ENCODE peak calls at places on chromosomes 2 and 18, in ten cellular contexts. W, C, P, J, N, D, V, Q, M and A are unnamed samples.

GRCh38 chr18:47118986-47119385 is 31.3 kb downstream of the HDHD2 start:
- DNase-seq in V (no peak), Q (peak; percentile 72), N (no peak), D (no peak), W (no peak), P (no peak), J (no peak), C (no peak), M (no peak), A (no peak)

GRCh38 chr2:239934571-239935171 is 90.5 kb downstream of the NDUFA10 start:
- DNase-seq in N (no peak), C (peak; percentile 69), Q (peak; percentile 41), M (peak; percentile 50), D (peak; percentile 82), J (peak; percentile 53), W (peak; percentile 50), P (peak; percentile 90), V (peak; percentile 34), A (peak; percentile 39)

GRCh38 chr2:17319090-17319489 is 199.2 kb downstream of the RAD51AP2 start:
- DNase-seq in P (no peak), M (no peak), J (no peak), N (no peak), W (no peak), C (no peak), V (no peak), D (no peak), Q (no peak), A (no peak)

GRCh38 chr2:180657054-180657453 is 323.4 kb upstream of the UBE2E3 start:
- DNase-seq in C (no peak), N (no peak), Q (peak; percentile 11), M (no peak), J (no peak), V (no peak), P (no peak), W (peak; percentile 42), D (no peak), A (peak; percentile 85)

GRCh38 chr2:19865151-19865550 is 36.6 kb downstream of the TTC32 start:
- DNase-seq in V (no peak), J (no peak), W (no peak), P (no peak), Q (no peak), D (no peak), C (no peak), M (no peak), N (no peak), A (no peak)

GRCh38 chr2:16207151-16207550 is 266.8 kb downstream of the MYCN start:
- DNase-seq in Q (no peak), D (no peak), C (no peak), W (no peak), P (no peak), M (no peak), N (no peak), V (no peak), J (no peak), A (no peak)

GRCh38 chr2:71545572-71546274 is 92.4 kb downstream of the DYSF start:
- DNase-seq in M (peak; percentile 71), V (peak; percentile 15), W (peak; percentile 78), C (peak; percentile 55), D (peak; percentile 85), P (peak; percentile 80), J (peak; percentile 65), N (peak; percentile 85), Q (peak; percentile 66), A (no peak)

GRCh38 chr2:59826177-59826576 is 727.3 kb downstream of the BCL11A start:
- DNase-seq in Q (no peak), M (no peak), J (no peak), C (no peak), W (no peak), D (peak; percentile 1), N (no peak), P (no peak), V (no peak), A (no peak)

GRCh38 chr2:227460833-227461232 is 11.1 kb upstream of the AGFG1 start:
- DNase-seq in W (no peak), J (no peak), D (no peak), Q (no peak), P (no peak), M (no peak), V (no peak), C (no peak), N (no peak), A (no peak)

GRCh38 chr2:124283090-124283489 is 258.0 kb downstream of the CNTNAP5 start:
- DNase-seq in W (no peak), M (no peak), J (no peak), P (no peak), V (no peak), N (no peak), D (peak; percentile 1), C (no peak), Q (peak; percentile 2), A (no peak)

GRCh38 chr2:221423212-221423804 is 148.8 kb downstream of the EPHA4 start:
- DNase-seq in D (peak; percentile 4), M (no peak), C (peak; percentile 62), J (no peak), P (no peak), V (no peak), Q (no peak), W (no peak), N (no peak), A (no peak)

GRCh38 chr2:71250945-71251344 is 24.0 kb upstream of the PAIP2B start:
- DNase-seq in P (no peak), N (no peak), Q (no peak), J (no peak), M (no peak), C (no peak), W (no peak), D (no peak), V (no peak), A (no peak)

GRCh38 chr2:38461470-38461869 is 84.4 kb upstream of the ATL2 start:
- DNase-seq in D (no peak), J (no peak), M (no peak), N (no peak), W (no peak), Q (no peak), P (no peak), C (no peak), V (no peak), A (no peak)

GRCh38 chr2:240509667-240510512 is 47.9 kb downstream of the ANKMY1 start:
- DNase-seq in D (no peak), V (no peak), P (no peak), W (no peak), C (no peak), Q (no peak), N (peak; percentile 4), M (no peak), J (no peak), A (no peak)

GRCh38 chr2:119441376-119442231 is 9.9 kb downstream of the TMEM37 start:
- DNase-seq in W (no peak), M (no peak), C (no peak), Q (no peak), D (no peak), J (no peak), V (no peak), N (no peak), P (no peak), A (no peak)

GRCh38 chr18:75132931-75133525 is 75.9 kb downstream of the PTGR3 start:
- DNase-seq in C (no peak), Q (no peak), W (no peak), J (no peak), V (no peak), M (no peak), P (no peak), N (no peak), D (no peak), A (no peak)

GRCh38 chr2:240568678-240569522 is 616 bp downstream of the RNPEPL1 start:
- DNase-seq in Q (peak; percentile 59), M (peak; percentile 66), W (peak; percentile 48), V (peak; percentile 51), N (no peak), C (peak; percentile 62), P (peak; percentile 72), J (peak; percentile 3), D (peak; percentile 42), A (no peak)

GRCh38 chr18:45780568-45780967 is 44.9 kb upstream of the SIGLEC15 start:
- DNase-seq in V (no peak), C (no peak), N (no peak), D (no peak), W (no peak), J (no peak), P (peak; percentile 46), M (no peak), Q (no peak), A (no peak)

GRCh38 chr2:2014251-2014761 is 270.0 kb upstream of the PXDN start:
- DNase-seq in W (no peak), P (peak; percentile 70), J (no peak), M (no peak), N (no peak), D (peak; percentile 91), Q (peak; percentile 13), C (peak; percentile 23), V (no peak), A (no peak)

GRCh38 chr2:84495539-84496146 is 20.7 kb upstream of the DNAH6 start:
- DNase-seq in D (peak; percentile 71), M (peak; percentile 17), C (peak; percentile 41), Q (peak; percentile 76), W (peak; percentile 79), J (peak; percentile 76), N (no peak), V (no peak), P (peak; percentile 72), A (peak; percentile 17)

GRCh38 chr2:68853035-68853434 is 18.2 kb downstream of the BMP10 start:
- DNase-seq in Q (peak; percentile 22), V (no peak), N (no peak), M (no peak), D (no peak), C (no peak), W (no peak), P (no peak), J (no peak), A (no peak)

GRCh38 chr2:23423873-23424680 is 39.1 kb downstream of the KLHL29 start:
- DNase-seq in N (no peak), J (no peak), D (no peak), V (no peak), Q (no peak), P (no peak), W (no peak), C (no peak), M (no peak), A (no peak)

GRCh38 chr18:44681039-44681595 is 429 bp downstream of the SETBP1 start:
- DNase-seq in V (no peak), C (no peak), D (peak; percentile 55), J (no peak), P (no peak), M (peak; percentile 10), Q (no peak), N (no peak), W (no peak), A (no peak)

GRCh38 chr2:52474091-52474490 is 1293.5 kb upstream of the CHAC2 start:
- DNase-seq in W (no peak), D (no peak), C (no peak), P (no peak), N (no peak), M (no peak), J (no peak), Q (no peak), V (no peak), A (no peak)